ENCODE peak calls at places on chromosomes 11 and 22, in six cellular contexts. X, H, Q, E, D and T are unnamed samples.

GRCh38 chr11:8925711-8926110 is 7.0 kb downstream of the C11orf16 start:
- DNase-seq in X (no peak), H (no peak), Q (no peak), E (no peak), D (no peak), T (no peak)

GRCh38 chr22:44068422-44069191 is 44.5 kb downstream of the PARVB start:
- DNase-seq in X (no peak), H (no peak), Q (no peak), E (no peak), D (no peak), T (no peak)

GRCh38 chr22:42933783-42934144 is 76.7 kb upstream of the ARFGAP3 start:
- DNase-seq in X (no peak), H (no peak), Q (peak), E (peak), D (no peak), T (no peak)

GRCh38 chr11:9716275-9717039 is 52.6 kb downstream of the SWAP70 start:
- DNase-seq in X (no peak), H (no peak), Q (no peak), E (peak), D (peak), T (no peak)

GRCh38 chr11:3914807-3915206 is 59.3 kb downstream of the STIM1 start:
- DNase-seq in X (no peak), H (no peak), Q (no peak), E (no peak), D (no peak), T (peak)

GRCh38 chr11:20353829-20354434 is 9.6 kb upstream of the HTATIP2 start:
- DNase-seq in X (no peak), H (no peak), Q (peak), E (peak), D (no peak), T (peak)

GRCh38 chr22:49979587-49980264 is 19.2 kb downstream of the PIM3 start:
- DNase-seq in X (no peak), H (no peak), Q (peak), E (peak), D (no peak), T (peak)

GRCh38 chr11:65606876-65607613 is 7.0 kb downstream of the MAP3K11 start:
- DNase-seq in X (peak), H (peak), Q (no peak), E (peak), D (peak), T (peak)

GRCh38 chr11:22449441-22449840 is 111.3 kb downstream of the SLC17A6 start:
- DNase-seq in X (no peak), H (no peak), Q (no peak), E (peak), D (no peak), T (no peak)

GRCh38 chr22:50684986-50685385 is 12.4 kb downstream of the SHANK3 start:
- DNase-seq in X (no peak), H (no peak), Q (no peak), E (peak), D (no peak), T (no peak)

GRCh38 chr11:114818382-114818781 is 140.1 kb downstream of the NXPE2 start:
- DNase-seq in X (no peak), H (no peak), Q (no peak), E (no peak), D (no peak), T (no peak)

GRCh38 chr11:111417766-111418435 is 38.8 kb upstream of the POU2AF1 start:
- DNase-seq in X (no peak), H (no peak), Q (no peak), E (peak), D (peak), T (peak)

GRCh38 chr11:111414267-111414931 is 35.3 kb upstream of the POU2AF1 start:
- DNase-seq in X (no peak), H (no peak), Q (no peak), E (no peak), D (no peak), T (no peak)

GRCh38 chr11:111414936-111415335 is 35.9 kb upstream of the POU2AF1 start:
- DNase-seq in X (no peak), H (no peak), Q (no peak), E (no peak), D (no peak), T (no peak)

GRCh38 chr11:111417011-111417765 is 38.1 kb upstream of the POU2AF1 start:
- DNase-seq in X (no peak), H (no peak), Q (peak), E (no peak), D (no peak), T (no peak)

DNA sequence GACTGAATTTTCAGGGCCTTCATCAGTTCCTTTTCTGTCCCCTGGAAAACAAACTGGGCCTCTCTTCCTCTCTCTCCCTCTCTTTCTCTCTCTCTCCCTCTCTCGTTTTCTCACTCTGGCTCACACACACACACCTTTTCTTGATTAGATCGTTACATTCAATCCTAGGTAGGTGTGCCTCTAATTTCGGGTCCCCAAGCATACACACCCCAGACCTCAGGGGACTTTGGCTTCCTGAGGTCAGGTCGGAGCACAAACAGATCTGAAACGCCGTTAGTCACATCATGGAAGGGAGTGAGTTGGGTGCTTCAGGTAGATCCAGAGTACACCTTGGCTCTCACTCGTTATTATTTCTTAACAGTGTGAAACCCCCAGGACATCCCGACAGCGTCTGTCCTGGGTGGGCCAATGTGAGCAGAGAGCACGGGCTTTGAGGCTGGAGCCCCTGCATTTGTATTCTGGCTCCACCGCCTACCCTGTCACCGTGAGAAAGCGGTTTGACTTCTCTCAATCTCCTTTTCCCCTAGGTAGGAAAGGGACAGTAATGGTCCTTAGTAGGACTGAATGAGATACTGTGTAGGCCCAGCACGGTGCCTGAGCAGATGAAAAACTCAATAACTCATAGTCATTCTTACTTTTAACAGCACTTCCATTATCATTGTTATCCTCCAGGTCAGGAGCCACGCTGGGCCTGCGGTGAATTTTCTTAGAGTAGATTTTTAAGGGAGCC is 37.3 kb upstream of the POU2AF1 start:
- DNase-seq in X (no peak), H (no peak), Q (no peak), E (no peak), D (no peak), T (no peak)
- H3K27ac ChIP-seq in X (no peak), H (no peak), Q (peak), E (no peak), D (no peak), T (peak)

DNA sequence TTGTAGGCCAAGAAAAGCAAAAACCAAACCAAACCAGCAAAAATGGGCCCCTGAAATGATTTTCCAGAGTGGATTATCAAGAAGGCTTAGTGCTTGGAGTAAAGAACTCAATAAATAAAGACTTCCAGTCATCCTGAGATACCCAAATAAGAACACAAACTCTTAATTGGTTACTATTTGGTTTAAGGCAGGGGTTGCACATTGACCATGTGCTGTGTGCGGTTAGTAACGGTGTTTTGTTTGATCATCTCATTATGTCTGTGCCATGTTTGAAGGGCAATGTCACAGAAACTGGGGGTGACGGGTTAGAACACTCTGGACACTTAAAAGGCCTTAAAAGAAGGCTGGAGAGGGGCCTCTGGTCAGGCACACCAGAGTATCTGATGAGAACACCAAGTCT is 9.7 kb upstream of the MICAL3 start:
- DNase-seq in X (no peak), H (no peak), Q (no peak), E (no peak), D (no peak), T (no peak)
- H3K27ac ChIP-seq in X (peak), H (peak), Q (no peak), E (no peak), D (peak), T (no peak)

DNA sequence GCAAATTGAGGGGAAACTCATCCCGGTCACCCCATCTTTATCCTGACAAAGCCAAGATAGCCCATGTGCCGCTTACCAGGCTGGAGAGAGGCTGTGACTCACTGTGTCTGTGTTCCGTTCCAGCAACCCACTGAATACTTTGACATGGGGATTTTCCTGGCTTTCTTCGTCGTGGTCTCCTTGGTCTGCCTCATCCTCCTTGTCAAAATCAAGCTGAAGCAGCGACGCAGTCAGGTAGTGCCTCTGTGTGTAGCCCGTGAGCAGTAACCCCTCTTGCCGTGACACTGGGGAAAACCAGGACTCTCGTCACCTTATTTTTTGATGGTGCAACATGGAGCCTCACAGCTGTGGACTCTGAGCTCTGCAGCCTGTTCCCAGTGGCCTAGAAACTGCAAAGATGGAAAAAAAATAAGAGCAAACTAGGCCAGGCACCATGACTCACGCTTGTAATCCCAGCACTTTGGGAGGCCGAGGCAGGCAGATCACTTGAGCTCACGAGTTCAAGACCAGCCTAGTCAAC is 16.9 kb downstream of the C22orf31 start:
- DNase-seq in X (no peak), H (no peak), Q (peak), E (peak), D (no peak), T (no peak)
- H3K27ac ChIP-seq in X (peak), H (peak), Q (peak), E (peak), D (peak), T (no peak)

GRCh38 chr22:20137671-20138416 is 6.2 kb downstream of the ZDHHC8 start:
- DNase-seq in X (no peak), H (no peak), Q (no peak), E (no peak), D (no peak), T (no peak)

GRCh38 chr22:20140107-20140445 is 8.5 kb downstream of the ZDHHC8 start:
- DNase-seq in X (no peak), H (no peak), Q (no peak), E (no peak), D (no peak), T (no peak)

GRCh38 chr22:20139391-20140106 is 7.9 kb downstream of the ZDHHC8 start:
- DNase-seq in X (no peak), H (no peak), Q (no peak), E (no peak), D (no peak), T (no peak)

GRCh38 chr22:20138417-20138738 is 6.8 kb downstream of the ZDHHC8 start:
- DNase-seq in X (no peak), H (no peak), Q (no peak), E (no peak), D (no peak), T (no peak)

DNA sequence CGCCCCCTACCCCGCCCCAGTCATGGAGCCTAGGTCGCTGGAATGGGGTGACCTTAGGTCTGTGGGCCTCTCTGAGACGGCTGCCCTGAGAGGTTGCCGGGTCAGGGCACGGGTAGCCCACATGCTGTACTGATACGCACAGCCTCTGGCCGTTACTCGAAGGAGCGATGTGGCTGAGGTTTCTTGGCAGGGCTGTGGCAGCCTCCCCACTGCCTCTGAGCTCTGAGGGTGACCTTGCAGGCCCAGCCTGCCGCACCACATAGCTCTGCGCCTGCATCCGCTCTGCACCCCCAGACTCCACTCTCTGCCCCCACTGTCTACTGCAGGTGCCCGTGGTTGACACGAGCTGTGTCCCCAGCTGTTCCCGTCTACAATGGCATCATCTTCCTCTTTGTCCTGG is 7.3 kb downstream of the ZDHHC8 start:
- DNase-seq in X (no peak), H (no peak), Q (no peak), E (no peak), D (no peak), T (no peak)
- H3K27ac ChIP-seq in X (no peak), H (no peak), Q (no peak), E (no peak), D (no peak), T (no peak)

GRCh38 chr22:46581580-46582244 is 38.5 kb upstream of the GRAMD4 start:
- DNase-seq in X (no peak), H (no peak), Q (no peak), E (no peak), D (no peak), T (peak)

GRCh38 chr22:46580940-46581579 is 39.1 kb upstream of the GRAMD4 start:
- DNase-seq in X (no peak), H (no peak), Q (no peak), E (no peak), D (no peak), T (peak)

GRCh38 chr22:46578251-46578823 is 40.9 kb upstream of the CELSR1 start:
- DNase-seq in X (no peak), H (no peak), Q (no peak), E (no peak), D (no peak), T (peak)

GRCh38 chr22:46578824-46579561 is 41.2 kb upstream of the GRAMD4 start:
- DNase-seq in X (no peak), H (peak), Q (peak), E (no peak), D (peak), T (peak)

DNA sequence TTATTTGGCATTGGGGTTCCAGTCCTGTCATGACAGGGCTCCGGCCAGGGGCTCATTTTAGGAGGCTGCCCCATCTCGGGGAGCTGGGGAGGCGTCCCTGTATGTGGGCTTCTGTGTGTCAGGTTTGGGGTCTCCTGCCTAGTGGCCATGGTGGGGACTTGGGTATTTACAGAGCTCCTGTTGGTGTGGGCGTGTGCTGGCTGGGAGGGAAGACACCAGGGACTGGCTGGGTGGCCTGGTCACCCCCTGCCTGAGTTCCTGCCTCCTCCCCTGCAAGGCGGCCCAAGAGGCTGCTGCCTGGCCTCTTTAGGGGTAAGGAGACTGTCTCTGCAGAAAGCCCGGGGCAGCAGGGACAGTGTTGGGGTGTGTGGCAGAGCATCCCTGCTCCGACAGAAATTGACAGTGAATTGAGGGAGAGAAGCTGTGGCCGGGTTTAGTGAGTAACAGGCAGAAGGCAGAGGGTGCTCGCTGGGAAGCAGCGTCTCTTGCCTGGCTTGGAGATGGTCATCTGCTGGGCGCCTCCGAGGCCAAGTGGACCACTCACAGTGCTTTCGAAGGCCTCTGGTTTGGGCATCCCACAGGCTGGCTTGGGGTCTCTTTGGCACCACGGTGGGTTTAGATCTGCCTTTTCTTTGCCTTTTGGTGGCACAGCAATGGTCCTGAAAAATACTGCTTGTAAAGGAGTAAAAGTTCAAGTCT is 40.3 kb upstream of the GRAMD4 start:
- DNase-seq in X (no peak), H (peak), Q (no peak), E (no peak), D (no peak), T (no peak)
- H3K27ac ChIP-seq in X (no peak), H (no peak), Q (no peak), E (no peak), D (peak), T (peak)

GRCh38 chr11:61747389-61748285 is 4.8 kb upstream of the MYRF start:
- DNase-seq in X (no peak), H (peak), Q (peak), E (peak), D (peak), T (peak)

GRCh38 chr11:61744181-61744580 is 8.3 kb upstream of the MYRF start:
- DNase-seq in X (no peak), H (no peak), Q (no peak), E (no peak), D (no peak), T (no peak)

GRCh38 chr11:61744609-61745156 is 7.8 kb upstream of the MYRF start:
- DNase-seq in X (no peak), H (no peak), Q (no peak), E (no peak), D (no peak), T (no peak)

GRCh38 chr11:61746654-61747388 is 5.6 kb upstream of the MYRF start:
- DNase-seq in X (no peak), H (no peak), Q (no peak), E (no peak), D (no peak), T (peak)

GRCh38 chr11:61745796-61746653 is 6.4 kb upstream of the MYRF start:
- DNase-seq in X (no peak), H (no peak), Q (no peak), E (no peak), D (no peak), T (no peak)
- H3K27ac ChIP-seq in X (no peak), H (no peak), Q (no peak), E (no peak), D (no peak), T (no peak)

GRCh38 chr11:126081915-126082250 is 19.2 kb upstream of the CDON start:
- DNase-seq in X (no peak), H (no peak), Q (no peak), E (no peak), D (no peak), T (no peak)

GRCh38 chr11:126083829-126084607 is 21.4 kb upstream of the CDON start:
- DNase-seq in X (no peak), H (no peak), Q (no peak), E (no peak), D (no peak), T (no peak)

GRCh38 chr11:126082251-126083109 is 19.8 kb upstream of the CDON start:
- DNase-seq in X (no peak), H (no peak), Q (no peak), E (no peak), D (no peak), T (no peak)

GRCh38 chr11:126079640-126080205 is 17.1 kb upstream of the CDON start:
- DNase-seq in X (no peak), H (no peak), Q (peak), E (no peak), D (no peak), T (no peak)

DNA sequence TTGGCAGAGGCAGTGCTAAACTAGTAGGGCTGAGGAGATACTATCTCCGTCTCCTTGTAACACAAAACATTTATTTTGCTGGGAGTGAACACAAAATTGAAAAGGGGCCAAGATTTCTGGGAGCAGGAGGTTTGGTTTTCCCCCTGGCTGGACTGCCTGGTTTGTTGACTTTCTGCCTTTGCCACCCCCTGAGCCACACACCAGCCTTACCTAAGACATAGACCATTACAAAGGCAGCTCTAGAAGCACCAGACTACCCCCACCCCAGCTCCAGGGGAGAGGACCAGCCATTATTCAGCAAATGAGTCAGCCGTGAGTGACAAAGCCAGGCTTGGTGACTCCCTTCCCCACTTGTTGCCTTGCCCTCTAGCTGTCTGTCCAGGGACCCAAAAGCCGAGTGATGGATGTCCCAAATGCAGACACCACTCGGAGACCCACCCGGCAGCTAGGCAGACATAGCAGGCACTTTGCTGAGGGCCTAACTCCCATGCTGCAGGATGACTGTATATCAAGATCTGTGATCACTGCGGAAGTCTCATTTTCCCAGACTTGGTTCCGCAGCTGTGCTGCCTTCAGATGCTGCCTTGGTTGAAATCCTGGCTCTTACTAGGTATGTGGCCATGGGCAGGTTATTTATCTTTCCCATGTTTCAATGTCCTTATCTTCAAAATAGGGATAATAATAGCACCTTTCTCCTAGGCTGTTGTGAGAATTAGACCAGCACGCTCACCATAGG is 17.7 kb upstream of the CDON start:
- DNase-seq in X (no peak), H (no peak), Q (no peak), E (no peak), D (no peak), T (no peak)
- H3K27ac ChIP-seq in X (no peak), H (no peak), Q (peak), E (no peak), D (peak), T (no peak)

DNA sequence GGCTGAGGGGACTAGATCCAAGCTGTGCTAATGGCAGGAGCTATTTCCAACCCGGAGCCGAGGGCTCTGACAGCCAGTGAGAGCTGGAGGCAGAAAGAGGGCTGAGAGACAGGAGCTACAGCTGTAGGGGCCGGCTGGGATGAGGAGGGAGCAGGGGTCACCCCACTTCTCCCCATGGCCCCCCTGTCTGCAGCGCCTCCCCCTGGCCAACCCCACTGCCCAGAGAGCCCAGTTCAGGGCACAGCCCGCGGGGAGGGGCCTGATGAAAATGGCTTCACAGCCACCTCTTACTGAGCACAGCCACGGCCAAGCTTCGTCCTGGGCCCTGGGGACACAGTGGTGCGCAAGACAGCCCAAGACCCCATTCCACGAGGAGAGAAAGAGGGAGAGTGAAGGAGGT is 27.9 kb downstream of the RPL3 start:
- DNase-seq in X (no peak), H (no peak), Q (no peak), E (no peak), D (no peak), T (no peak)
- H3K27ac ChIP-seq in X (peak), H (no peak), Q (no peak), E (no peak), D (peak), T (no peak)

GRCh38 chr11:119977881-119978280 is 160.0 kb downstream of the TRIM29 start:
- DNase-seq in X (no peak), H (no peak), Q (no peak), E (no peak), D (no peak), T (no peak)
- H3K27ac ChIP-seq in X (no peak), H (no peak), Q (no peak), E (no peak), D (no peak), T (no peak)